ENCODE peak calls at places on chromosomes 4 and X, in nine cellular contexts. V is HCT116; G is neural progenitor cell; B is body of pancreas; S is activated CD8-positive, alpha-beta T cell treated with anti-CD3 and anti-CD28 coated beads for 36 hours; K is neural crest cell; Q is dorsolateral prefrontal cortex; T is prostate gland; A is endothelial cell. C is an unnamed sample.

GRCh38 chr4:90030953-90031352 is 96.2 kb upstream of the CCSER1 start:
- DNase-seq in Q (no peak), B (no peak), K (no peak), V (peak), G (peak), T (no peak), A (no peak), S (no peak), C (no peak)

GRCh38 chr4:106301393-106302084 is 14.5 kb downstream of the TBCK start:
- DNase-seq in S (no peak), B (no peak), T (no peak), G (no peak), Q (no peak), V (no peak), A (no peak), K (no peak), C (no peak)

GRCh38 chr4:76430519-76431388 is 4.3 kb upstream of the SHROOM3 start:
- DNase-seq in G (peak), V (peak), K (peak), S (no peak), A (no peak), Q (no peak), B (no peak), T (peak), C (no peak)

GRCh38 chrX:48983081-48983480 is 11.4 kb upstream of the KCND1 start:
- DNase-seq in G (no peak), V (no peak), B (no peak), T (no peak), A (no peak), Q (no peak), K (no peak), S (no peak), C (no peak)

GRCh38 chr4:124449881-124450280 is 262.7 kb downstream of the ANKRD50 start:
- DNase-seq in S (no peak), G (no peak), B (no peak), A (no peak), T (no peak), K (no peak), Q (no peak), V (no peak), C (no peak)

GRCh38 chr4:1061747-1062146 is 50.3 kb downstream of the FGFRL1 start:
- DNase-seq in B (no peak), K (no peak), T (no peak), G (no peak), A (no peak), V (no peak), Q (no peak), S (no peak), C (no peak)

GRCh38 chr4:28565434-28565833 is 1704.8 kb downstream of the STIM2 start:
- DNase-seq in A (no peak), G (no peak), K (no peak), Q (no peak), T (no peak), S (no peak), B (no peak), V (no peak), C (no peak)

GRCh38 chr4:158146736-158147135 is 26.1 kb downstream of the GASK1B start:
- DNase-seq in A (no peak), T (no peak), B (no peak), G (no peak), Q (no peak), V (no peak), K (no peak), S (no peak), C (no peak)

GRCh38 chr4:151329217-151330007 is 4.0 kb upstream of the SH3D19 start:
- DNase-seq in V (no peak), B (no peak), Q (no peak), G (no peak), T (no peak), K (no peak), S (no peak), A (no peak), C (no peak)

GRCh38 chrX:105526431-105526830 is 295.9 kb upstream of the NRK start:
- DNase-seq in S (no peak), A (no peak), G (no peak), Q (no peak), V (no peak), B (no peak), T (no peak), K (no peak), C (no peak)

GRCh38 chr4:76377922-76378321 is 43.0 kb downstream of the CCDC158 start:
- DNase-seq in V (peak), B (peak), K (peak), Q (no peak), A (peak), G (peak), S (peak), T (no peak), C (peak)

GRCh38 chrX:136028383-136028984 is 43.2 kb downstream of the SLC9A6 start:
- DNase-seq in V (peak), A (no peak), T (peak), B (no peak), S (no peak), Q (no peak), K (no peak), G (peak), C (no peak)

GRCh38 chrX:66110112-66110511 is 53.9 kb upstream of the HEPH start:
- DNase-seq in Q (no peak), K (no peak), S (peak), T (no peak), A (peak), B (no peak), G (peak), V (peak), C (no peak)

GRCh38 chr4:119260528-119260927 is 48.0 kb downstream of the USP53 start:
- DNase-seq in G (no peak), K (no peak), B (no peak), A (no peak), S (no peak), T (no peak), V (no peak), Q (no peak), C (no peak)

GRCh38 chrX:97858592-97858991 is 974.9 kb downstream of the RPA4 start:
- DNase-seq in G (no peak), B (no peak), V (no peak), K (no peak), A (no peak), T (no peak), Q (no peak), S (no peak), C (no peak)

GRCh38 chr4:17059192-17059634 is 160.8 kb upstream of the LDB2 start:
- DNase-seq in V (no peak), A (no peak), K (no peak), Q (no peak), B (no peak), G (no peak), S (no peak), T (no peak), C (no peak)

GRCh38 chrX:43655961-43656494 is at the start of gene MAOA:
- DNase-seq in S (peak), Q (peak), B (peak), K (no peak), T (peak), V (no peak), G (peak), A (peak), C (no peak)

GRCh38 chrX:17638731-17639130 is 98.6 kb upstream of the SCML1 start:
- DNase-seq in Q (no peak), S (no peak), B (no peak), A (no peak), K (no peak), T (no peak), G (no peak), V (no peak), C (no peak)

GRCh38 chr4:137432431-137432830 is 99.9 kb downstream of the PCDH18 start:
- DNase-seq in S (no peak), A (no peak), B (no peak), Q (no peak), V (no peak), K (no peak), T (no peak), G (no peak), C (no peak)

GRCh38 chr4:159776915-159777314 is 674.0 kb downstream of the RAPGEF2 start:
- DNase-seq in S (no peak), G (peak), B (no peak), A (no peak), Q (no peak), V (no peak), T (no peak), K (no peak), C (no peak)

GRCh38 chr4:140315970-140316369 is 57.5 kb upstream of the SCOC start:
- DNase-seq in S (no peak), T (no peak), B (no peak), K (no peak), A (no peak), G (peak), Q (no peak), V (no peak), C (no peak)

GRCh38 chr4:79650217-79650616 is 242.2 kb upstream of the GK2 start:
- DNase-seq in Q (no peak), S (no peak), G (no peak), K (no peak), A (no peak), V (no peak), B (no peak), T (no peak), C (no peak)

GRCh38 chrX:71652405-71652804 is 14.9 kb upstream of the LOC101059915 start:
- DNase-seq in Q (no peak), G (peak), V (peak), B (peak), A (peak), T (peak), S (peak), K (peak), C (no peak)

GRCh38 chr4:76767983-76768382 is 130.0 kb downstream of the SOWAHB start:
- DNase-seq in S (no peak), K (no peak), A (no peak), B (no peak), T (no peak), Q (no peak), G (no peak), V (no peak), C (no peak)

GRCh38 chr4:138588501-138588900 is 346.4 kb upstream of the SLC7A11 start:
- DNase-seq in K (no peak), S (no peak), T (no peak), A (no peak), B (no peak), Q (no peak), G (no peak), V (no peak), C (no peak)

GRCh38 chrX:538311-538710 is 92.3 kb upstream of the SHOX start:
- DNase-seq in K (no peak), A (no peak), T (no peak), B (no peak), V (peak), S (no peak), G (no peak), Q (no peak), C (no peak)

GRCh38 chrX:34382416-34382815 is 250.3 kb upstream of the FAM47A start:
- DNase-seq in K (no peak), V (no peak), T (peak), B (no peak), G (no peak), S (no peak), Q (no peak), A (no peak), C (no peak)

GRCh38 chrX:146224442-146224841 is 406.8 kb downstream of the SLITRK2 start:
- DNase-seq in G (peak), S (no peak), B (no peak), A (no peak), T (no peak), Q (no peak), V (no peak), K (no peak), C (no peak)

GRCh38 chr4:143482753-143483362 is 30.6 kb upstream of the SMARCA5 start:
- DNase-seq in G (peak), T (no peak), V (peak), B (peak), Q (no peak), S (peak), K (peak), A (peak), C (no peak)

GRCh38 chr4:13365195-13365594 is 118.9 kb downstream of the RAB28 start:
- DNase-seq in A (no peak), T (no peak), B (no peak), S (no peak), Q (no peak), G (no peak), K (no peak), V (no peak), C (no peak)

GRCh38 chrX:100864967-100865366 is 9.2 kb downstream of the NOX1 start:
- DNase-seq in A (no peak), K (no peak), T (no peak), V (no peak), S (no peak), Q (no peak), G (no peak), B (no peak), C (no peak)

GRCh38 chr4:40189997-40190396 is 6.8 kb upstream of the RHOH start:
- DNase-seq in G (no peak), A (no peak), K (no peak), V (no peak), S (no peak), T (peak), B (peak), Q (no peak), C (no peak)

DNA sequence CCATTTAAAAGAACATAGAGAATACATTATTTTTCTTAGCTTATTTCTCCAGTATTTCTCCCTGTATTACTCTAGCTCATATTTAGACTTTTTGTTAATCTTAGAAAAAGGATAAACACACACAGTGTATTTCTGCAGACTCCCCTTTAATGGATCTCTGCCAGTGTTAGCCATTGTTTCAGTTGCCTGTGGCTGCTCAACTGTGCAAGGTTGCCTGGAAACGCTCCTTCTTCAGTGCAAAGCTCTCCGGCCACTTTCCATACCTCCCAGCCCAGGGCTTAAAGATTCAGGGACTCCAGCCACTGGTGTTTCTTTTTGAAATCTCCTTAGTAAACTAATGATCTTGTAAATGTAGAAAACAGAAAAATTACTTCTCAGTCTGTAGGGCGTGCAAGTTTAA is 104.9 kb downstream of the SLIT2 start:
- DNase-seq in K (peak), A (no peak), Q (no peak), S (no peak), V (no peak), T (no peak), B (no peak), G (peak), C (no peak)
- TF ChIP-seq CTCF in K (no peak), A (no peak), Q (no peak), S (no peak), V (no peak), T (no peak), B (no peak), G (no peak), C (no peak)

GRCh38 chr4:128840711-128841318 is 31.3 kb downstream of the JADE1 start:
- DNase-seq in A (no peak), S (no peak), T (no peak), K (no peak), G (no peak), Q (no peak), V (no peak), B (no peak), C (no peak)
- TF ChIP-seq CTCF in A (no peak), S (no peak), T (no peak), K (peak), G (no peak), Q (no peak), V (no peak), B (no peak), C (peak)

DNA sequence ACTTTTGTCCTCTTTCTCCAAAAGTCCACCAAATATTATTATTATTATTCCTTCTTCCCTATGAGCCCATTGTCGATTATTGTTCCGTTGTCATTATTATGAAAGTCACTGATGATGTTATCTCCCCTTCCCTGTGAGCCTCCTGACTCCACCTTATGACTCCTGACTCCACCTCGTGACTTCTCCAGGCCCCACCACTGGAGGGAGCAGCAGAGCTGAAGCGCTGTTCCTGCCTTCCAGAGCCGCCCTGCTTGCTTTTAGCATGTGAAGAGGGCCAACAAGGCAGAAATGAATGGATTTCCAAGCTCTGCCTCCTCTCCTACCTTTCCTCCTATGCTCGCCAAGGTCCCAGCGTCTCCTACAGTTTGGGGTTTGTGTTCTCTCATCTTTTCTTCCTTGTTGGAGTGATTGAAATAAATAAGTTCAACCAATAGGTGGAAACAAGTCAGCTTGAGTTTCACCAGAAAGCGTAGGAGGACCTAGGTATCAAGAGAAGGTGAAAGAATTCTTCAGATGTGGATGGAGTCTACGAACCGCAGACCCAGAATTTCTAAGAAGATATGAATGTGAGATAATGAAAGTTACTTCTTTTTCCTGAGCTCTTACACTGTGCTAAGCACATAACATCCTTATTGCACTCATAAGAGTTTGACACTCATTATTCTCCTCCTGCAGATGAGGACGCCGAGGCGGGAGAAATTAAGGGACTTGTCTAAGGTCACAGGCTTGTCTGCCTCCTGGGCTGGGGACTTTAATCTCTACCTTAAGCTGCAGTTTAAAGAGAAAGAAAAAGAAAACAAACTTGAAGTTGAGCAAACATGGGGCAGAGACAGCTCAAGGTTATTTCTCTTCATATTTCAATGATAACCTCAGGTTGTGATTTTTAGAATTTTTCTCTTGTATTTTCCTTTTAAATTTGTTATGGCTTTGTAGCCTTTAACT is 26.1 kb downstream of the IGSF1 start:
- DNase-seq in S (peak), A (peak), B (peak), Q (no peak), T (no peak), G (peak), K (no peak), V (peak), C (no peak)
- TF ChIP-seq CTCF in S (no peak), A (no peak), B (peak), Q (no peak), T (no peak), G (peak), K (peak), V (peak), C (peak)

DNA sequence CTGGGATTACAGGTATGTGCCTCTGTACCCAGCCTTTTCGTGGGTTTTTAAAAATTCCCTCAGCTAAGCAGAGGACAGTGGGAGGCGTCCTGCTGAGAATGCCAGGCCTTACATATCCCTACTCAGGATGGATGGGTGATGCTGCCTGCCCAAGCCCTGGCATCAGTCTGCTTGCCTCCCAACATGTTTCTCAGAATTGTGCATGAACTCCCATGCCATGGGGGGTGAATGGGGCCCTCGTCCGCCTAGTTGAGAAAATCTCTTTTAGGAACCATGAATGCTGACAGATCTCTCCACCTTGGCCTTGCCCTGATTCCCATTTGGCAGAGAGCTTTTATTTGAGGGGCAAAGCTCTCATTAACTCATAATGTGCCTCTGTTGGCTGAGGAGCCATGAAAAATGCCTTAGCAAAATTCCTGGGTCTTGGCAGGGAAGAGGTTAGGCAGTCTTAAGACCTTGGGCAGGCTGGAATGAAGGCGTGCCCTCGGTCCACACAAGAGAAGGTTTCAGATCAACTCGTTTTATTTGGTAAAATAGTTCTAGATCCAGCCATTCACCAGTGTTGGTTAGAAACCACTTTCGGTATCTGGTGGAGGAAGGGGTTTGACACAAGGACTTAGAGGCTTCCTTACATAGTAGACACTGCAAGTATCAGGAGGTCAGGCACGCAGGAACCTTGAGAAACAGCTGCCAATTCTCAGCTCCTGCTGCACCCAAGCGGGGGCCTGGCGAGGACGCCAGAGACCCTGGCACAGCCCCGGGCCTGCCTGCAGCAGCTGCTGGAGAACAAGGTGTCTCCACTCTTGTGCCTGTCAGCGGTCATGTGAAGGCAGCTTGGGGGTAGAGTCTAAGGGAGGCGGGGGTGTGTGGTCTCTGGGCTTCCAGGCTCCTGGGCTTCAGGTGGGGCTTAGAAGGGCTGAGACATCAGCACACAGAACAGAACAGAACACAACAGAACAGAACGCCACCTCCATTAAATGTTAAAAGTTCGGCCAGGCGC is 192.8 kb upstream of the PSAPL1 start:
- DNase-seq in B (no peak), T (no peak), A (no peak), Q (no peak), S (no peak), K (no peak), G (no peak), V (no peak), C (no peak)
- TF ChIP-seq CTCF in B (no peak), T (no peak), A (no peak), Q (no peak), S (no peak), K (no peak), G (no peak), V (no peak), C (no peak)

GRCh38 chrX:2875798-2876399 is 47.2 kb downstream of the GYG2 start:
- DNase-seq in S (no peak), B (no peak), T (no peak), Q (no peak), K (no peak), G (peak), V (no peak), A (no peak), C (no peak)
- TF ChIP-seq CTCF in S (no peak), B (peak), T (no peak), Q (no peak), K (peak), G (peak), V (peak), A (peak), C (peak)

DNA sequence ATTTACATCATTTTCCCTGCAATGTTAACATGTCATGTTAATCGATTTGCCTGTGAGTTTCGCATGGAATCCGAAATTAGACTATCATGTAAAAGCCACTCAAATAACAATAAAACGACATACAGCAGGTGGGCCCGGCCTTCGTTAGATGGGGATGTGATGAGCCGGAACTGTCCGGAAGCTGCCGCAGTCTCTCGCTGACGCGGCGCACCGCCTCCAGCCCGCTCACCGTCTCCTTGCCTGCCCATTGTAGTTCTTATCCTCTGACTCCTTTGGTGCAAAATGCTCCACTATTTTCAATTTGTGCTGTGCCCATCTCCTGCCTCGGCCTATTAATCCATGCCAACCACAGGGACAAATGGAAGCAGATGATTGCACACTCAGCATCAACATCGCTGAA is 877.5 kb upstream of the TENM3 start:
- DNase-seq in V (no peak), A (no peak), K (no peak), B (no peak), T (no peak), Q (no peak), G (no peak), S (no peak), C (no peak)
- TF ChIP-seq CTCF in V (no peak), A (no peak), K (no peak), B (no peak), T (no peak), Q (no peak), G (no peak), S (no peak), C (no peak)

DNA sequence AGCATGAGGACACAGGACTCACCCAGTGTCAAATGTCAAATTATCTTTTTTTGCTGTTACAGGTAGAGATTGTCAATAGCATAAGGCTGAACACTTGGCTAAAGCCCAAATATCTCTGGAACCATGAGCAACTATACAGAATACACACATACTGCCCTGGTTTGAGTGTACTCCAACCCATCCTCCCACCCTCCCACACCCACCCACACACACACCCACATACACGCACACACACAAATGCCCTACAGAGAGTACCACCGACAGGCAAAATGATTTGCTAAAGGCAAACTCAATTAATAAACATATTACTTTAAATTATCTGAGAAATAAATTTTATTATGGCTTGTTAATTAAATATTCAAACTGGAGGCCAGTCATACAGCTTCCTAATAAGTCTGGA is 173.1 kb upstream of the MAP3K15 start:
- DNase-seq in A (no peak), V (no peak), K (no peak), S (no peak), Q (no peak), G (no peak), B (no peak), T (no peak), C (no peak)
- TF ChIP-seq CTCF in A (no peak), V (no peak), K (no peak), S (no peak), Q (no peak), G (no peak), B (no peak), T (no peak), C (no peak)

C was measured in progenitor cell of endocrine pancreas.